ENCODE peak calls at places on chromosome 7, in six cellular contexts. W is HCT116, J is NB4, U is K562, M is WTC11, T is SK-N-SH. Z is an unnamed sample.

GRCh38 chr7:29610031-29610490 is 46.4 kb downstream of the PRR15 start:
- DNase-seq in W (no peak), J (no peak), U (no peak), M (no peak), T (no peak), Z (no peak)

GRCh38 chr7:101453617-101454016 is 90.9 kb downstream of the COL26A1 start:
- DNase-seq in W (no peak), J (no peak), U (no peak), M (no peak), T (peak), Z (no peak)

GRCh38 chr7:36430881-36431280 is 41.2 kb downstream of the ANLN start:
- DNase-seq in W (no peak), J (no peak), U (no peak), M (no peak), T (no peak), Z (no peak)

GRCh38 chr7:122329145-122329802 is 24.7 kb upstream of the FEZF1 start:
- DNase-seq in W (no peak), J (no peak), U (no peak), M (peak), T (no peak), Z (no peak)

GRCh38 chr7:158049271-158049670 is 538.4 kb downstream of the PTPRN2 start:
- DNase-seq in W (no peak), J (no peak), U (no peak), M (no peak), T (no peak), Z (no peak)

GRCh38 chr7:156927571-156928405 is 21.7 kb upstream of the NOM1 start:
- DNase-seq in W (no peak), J (no peak), U (no peak), M (no peak), T (no peak), Z (no peak)

GRCh38 chr7:66664590-66665293 is 36.1 kb downstream of the KCTD7 start:
- DNase-seq in W (no peak), J (no peak), U (peak), M (no peak), T (peak), Z (no peak)

GRCh38 chr7:106065560-106066500 is 46.3 kb downstream of the SYPL1 start:
- DNase-seq in W (no peak), J (no peak), U (no peak), M (no peak), T (no peak), Z (no peak)

GRCh38 chr7:146002008-146002407 is 114.6 kb upstream of the CNTNAP2 start:
- DNase-seq in W (no peak), J (no peak), U (no peak), M (no peak), T (no peak), Z (no peak)

GRCh38 chr7:2049782-2050510 is 182.8 kb downstream of the MAD1L1 start:
- DNase-seq in W (no peak), J (no peak), U (no peak), M (no peak), T (no peak), Z (no peak)

GRCh38 chr7:79319369-79319768 is 134.1 kb downstream of the MAGI2 start:
- DNase-seq in W (no peak), J (no peak), U (no peak), M (no peak), T (no peak), Z (peak)

GRCh38 chr7:10718768-10719167 is 254.9 kb upstream of the PHF14 start:
- DNase-seq in W (no peak), J (no peak), U (no peak), M (no peak), T (no peak), Z (no peak)

GRCh38 chr7:1748076-1748750 is 78.1 kb downstream of the ELFN1 start:
- DNase-seq in W (no peak), J (no peak), U (no peak), M (no peak), T (no peak), Z (no peak)

GRCh38 chr7:28629216-28629848 is 217.0 kb downstream of the CREB5 start:
- DNase-seq in W (no peak), J (no peak), U (no peak), M (no peak), T (no peak), Z (no peak)

GRCh38 chr7:134767567-134768168 is 11.8 kb upstream of the CALD1 start:
- DNase-seq in W (no peak), J (no peak), U (no peak), M (no peak), T (no peak), Z (no peak)

GRCh38 chr7:81150951-81151361 is 232.1 kb upstream of the SEMA3C start:
- DNase-seq in W (no peak), J (no peak), U (no peak), M (no peak), T (no peak), Z (no peak)

GRCh38 chr7:13327669-13328068 is 640.2 kb downstream of the ARL4A start:
- DNase-seq in W (no peak), J (no peak), U (no peak), M (no peak), T (no peak), Z (no peak)

GRCh38 chr7:2245883-2246679 is 4.1 kb downstream of the NUDT1 start:
- DNase-seq in W (no peak), J (no peak), U (no peak), M (no peak), T (no peak), Z (no peak)

GRCh38 chr7:80699030-80699638 is 60.7 kb downstream of the CD36 start:
- DNase-seq in W (peak), J (peak), U (peak), M (no peak), T (peak), Z (peak)

GRCh38 chr7:34430456-34430855 is 227.6 kb upstream of the NPSR1 start:
- DNase-seq in W (peak), J (peak), U (no peak), M (peak), T (peak), Z (peak)

GRCh38 chr7:47100815-47101435 is 481.0 kb downstream of the TNS3 start:
- DNase-seq in W (peak), J (peak), U (peak), M (peak), T (peak), Z (peak)

GRCh38 chr7:70615066-70615465 is 516.9 kb upstream of the GALNT17 start:
- DNase-seq in W (no peak), J (no peak), U (no peak), M (no peak), T (peak), Z (no peak)

GRCh38 chr7:43148161-43148731 is 35.8 kb downstream of the HECW1 start:
- DNase-seq in W (no peak), J (no peak), U (no peak), M (no peak), T (no peak), Z (no peak)

GRCh38 chr7:135238112-135238744 is 4.6 kb downstream of the STRA8 start:
- DNase-seq in W (peak), J (peak), U (peak), M (peak), T (peak), Z (peak)

GRCh38 chr7:101602484-101603241 is 26.4 kb downstream of the MYL10 start:
- DNase-seq in W (peak), J (peak), U (peak), M (peak), T (peak), Z (peak)

GRCh38 chr7:66335318-66335717 is 130.2 kb downstream of the TPST1 start:
- DNase-seq in W (no peak), J (no peak), U (no peak), M (no peak), T (no peak), Z (no peak)

GRCh38 chr7:1610678-1611302 is 41.0 kb upstream of the PSMG3 start:
- DNase-seq in W (no peak), J (no peak), U (no peak), M (peak), T (peak), Z (no peak)

GRCh38 chr7:152341914-152342236 is 93.9 kb downstream of the KMT2C start:
- DNase-seq in W (no peak), J (no peak), U (no peak), M (no peak), T (no peak), Z (no peak)

GRCh38 chr7:152338553-152338952 is 97.2 kb downstream of the KMT2C start:
- DNase-seq in W (no peak), J (no peak), U (no peak), M (no peak), T (no peak), Z (no peak)

GRCh38 chr7:152344253-152344652 is 91.5 kb downstream of the KMT2C start:
- DNase-seq in W (no peak), J (no peak), U (no peak), M (no peak), T (no peak), Z (no peak)

GRCh38 chr7:152342796-152343195 is 93.0 kb downstream of the KMT2C start:
- DNase-seq in W (no peak), J (no peak), U (no peak), M (no peak), T (no peak), Z (no peak)

DNA sequence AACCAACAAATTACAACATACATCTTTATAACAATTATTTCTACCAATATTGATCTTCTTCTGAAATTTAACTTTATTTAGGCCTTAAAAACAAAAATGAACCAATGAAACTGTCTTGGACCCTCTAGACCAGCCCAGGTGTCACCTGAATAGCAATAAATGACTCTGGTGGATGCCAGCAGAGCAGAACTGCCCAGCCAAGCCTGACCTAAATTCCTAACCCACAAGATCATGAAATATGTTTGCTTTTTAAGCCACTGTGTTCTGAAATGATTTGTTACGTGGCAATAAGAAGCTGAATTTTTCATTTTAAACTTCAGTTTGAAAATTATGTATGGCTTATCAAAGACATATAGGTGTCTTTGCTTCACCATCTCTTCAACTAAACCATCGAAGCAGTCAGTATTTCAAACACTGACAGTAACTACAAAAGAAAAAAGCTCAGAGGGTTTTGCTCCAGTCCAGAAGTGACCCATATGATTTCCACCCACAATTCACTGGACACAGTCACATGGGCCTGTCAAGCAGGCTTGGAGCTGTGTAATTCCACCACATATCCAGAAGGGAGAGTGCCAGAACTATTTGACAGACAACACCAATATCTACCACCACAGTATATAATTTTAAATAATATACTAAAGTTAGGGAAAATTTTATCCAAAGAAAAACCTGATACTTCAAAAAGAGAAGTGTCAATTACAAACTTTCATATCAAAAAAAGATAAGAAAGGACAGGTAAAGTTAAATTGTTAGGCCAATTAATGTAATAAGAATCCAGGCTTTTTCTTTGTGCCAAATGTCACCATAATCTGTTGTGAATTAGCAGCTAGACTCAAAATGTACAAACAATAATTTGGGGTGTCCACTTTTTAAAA is 94.5 kb downstream of the KMT2C start:
- DNase-seq in W (peak), J (peak), U (peak), M (no peak), T (peak), Z (peak)
- TF ChIP-seq MAX in W (no peak), J (peak), U (no peak), M (no peak), T (peak), Z (peak)

DNA sequence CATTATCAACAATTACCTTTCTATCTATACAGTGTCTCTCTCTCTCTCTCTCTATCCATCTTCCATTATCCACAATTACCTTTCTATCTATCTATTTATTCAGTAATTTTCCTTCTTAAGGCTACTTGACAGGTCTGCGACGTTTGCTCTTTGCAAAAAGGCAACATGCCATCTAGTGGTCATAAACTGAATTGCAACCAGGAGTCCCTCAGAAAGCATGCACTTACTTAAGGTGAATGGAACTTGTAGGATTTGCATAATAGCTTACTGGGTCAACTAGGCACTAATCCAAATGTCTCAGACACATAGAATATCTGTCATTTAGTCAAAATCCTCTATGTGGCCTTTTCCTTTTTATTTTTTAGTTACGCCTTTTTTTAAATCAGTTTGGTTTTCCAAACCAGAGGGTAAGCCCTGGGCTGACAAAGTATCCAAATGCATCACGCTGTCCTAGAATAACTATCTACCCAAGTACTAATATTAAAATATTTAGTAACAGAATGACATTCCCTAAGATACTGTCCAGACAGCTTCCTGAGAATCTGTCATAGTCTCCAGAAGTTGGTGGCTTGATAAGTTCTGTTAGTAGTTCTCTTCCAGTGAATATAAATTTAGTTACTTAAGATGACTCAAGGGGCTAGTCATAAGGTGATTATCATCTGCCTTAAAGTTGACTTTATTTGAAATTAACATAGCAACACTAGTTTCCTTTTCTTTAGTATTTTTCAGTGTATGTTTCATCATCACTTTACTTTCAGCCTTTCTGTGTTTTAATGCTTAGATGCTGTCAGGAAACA is 208.3 kb downstream of the PPP1R3A start:
- DNase-seq in W (peak), J (peak), U (peak), M (peak), T (peak), Z (peak)
- TF ChIP-seq MAX in W (no peak), J (peak), U (no peak), M (no peak), T (no peak), Z (no peak)

DNA sequence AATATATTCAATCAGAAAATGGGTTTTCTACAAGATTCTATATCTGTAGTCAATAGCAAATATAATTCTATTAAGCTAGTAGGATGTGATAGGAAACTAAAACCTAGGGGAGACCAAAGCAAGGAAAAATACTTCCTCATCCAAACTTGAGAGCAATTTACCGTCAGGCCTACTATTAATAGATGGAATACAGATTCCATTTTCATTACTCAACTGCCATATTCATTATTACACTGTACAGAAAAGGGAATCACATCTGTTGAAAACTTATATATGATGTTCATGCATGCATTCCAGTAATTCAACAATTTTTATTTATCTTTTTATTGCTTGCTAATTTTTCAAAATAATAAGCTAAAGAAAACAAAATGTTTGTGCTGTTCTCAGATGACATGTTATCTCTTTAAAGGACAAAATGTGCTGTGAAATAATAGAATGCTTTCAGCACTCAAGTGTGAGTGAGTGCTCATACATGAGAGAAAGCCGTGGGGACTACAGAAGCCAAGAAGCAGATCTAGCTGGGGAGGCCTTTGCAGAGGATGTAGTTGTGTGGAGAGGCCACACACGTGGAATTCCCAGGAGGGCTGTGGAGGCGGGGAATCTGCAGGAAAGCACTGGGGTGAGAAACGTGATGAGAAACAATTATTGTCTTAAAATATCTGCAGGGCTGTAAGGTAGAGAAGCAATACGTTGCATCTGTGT is 110.0 kb downstream of the EGFR start:
- DNase-seq in W (no peak), J (no peak), U (no peak), M (no peak), T (no peak), Z (no peak)
- TF ChIP-seq MAX in W (no peak), J (no peak), U (no peak), M (no peak), T (no peak), Z (no peak)

GRCh38 chr7:44431091-44431608 is 59.3 kb downstream of the NUDCD3 start:
- DNase-seq in W (no peak), J (peak), U (peak), M (peak), T (peak), Z (peak)
- TF ChIP-seq MAX in W (no peak), J (no peak), U (no peak), M (no peak), T (no peak), Z (no peak)

GRCh38 chr7:112963634-112964033 is 123.0 kb downstream of the GPR85 start:
- DNase-seq in W (no peak), J (no peak), U (no peak), M (no peak), T (no peak), Z (no peak)
- TF ChIP-seq MAX in W (no peak), J (no peak), U (no peak), M (no peak), T (no peak), Z (no peak)

Z was measured in A549.